ENCODE peak calls at places on chromosomes 3 and 15, in eight cellular contexts. T, B, E, F, J, H, O and Y are unnamed samples.

GRCh38 chr3:143484851-143485512 is 363.3 kb downstream of the SLC9A9 start:
- DNase-seq in T (peak; percentile 29), B (no peak), E (no peak), F (no peak), J (no peak), H (no peak), O (no peak), Y (no peak)

GRCh38 chr3:176964656-176965055 is 232.6 kb downstream of the TBL1XR1 start:
- DNase-seq in T (no peak), B (no peak), E (no peak), F (no peak), J (no peak), H (no peak), O (no peak), Y (no peak)

GRCh38 chr3:75012791-75013190 is 398.3 kb upstream of the CNTN3 start:
- DNase-seq in T (no peak), B (no peak), E (no peak), F (no peak), J (no peak), H (no peak), O (no peak), Y (no peak)

GRCh38 chr15:97692317-97693015 is 268.0 kb upstream of the ARRDC4 start:
- DNase-seq in T (no peak), B (peak; percentile 39), E (peak; percentile 31), F (no peak), J (no peak), H (peak; percentile 4), O (no peak), Y (no peak)

GRCh38 chr15:74374648-74375302 is 7.3 kb upstream of the CYP11A1 start:
- DNase-seq in T (no peak), B (no peak), E (no peak), F (no peak), J (no peak), H (no peak), O (no peak), Y (no peak)

GRCh38 chr15:66653852-66654251 is 48.2 kb upstream of the SMAD6 start:
- DNase-seq in T (no peak), B (no peak), E (no peak), F (no peak), J (no peak), H (no peak), O (no peak), Y (no peak)

GRCh38 chr15:63042879-63043340 is 363 bp downstream of the TPM1 start:
- DNase-seq in T (no peak), B (no peak), E (peak; percentile 29), F (no peak), J (no peak), H (no peak), O (no peak), Y (no peak)

GRCh38 chr15:97652041-97652440 is 308.5 kb upstream of the ARRDC4 start:
- DNase-seq in T (no peak), B (peak; percentile 88), E (no peak), F (no peak), J (no peak), H (no peak), O (no peak), Y (no peak)

GRCh38 chr3:122558605-122559004 is 5.5 kb downstream of the PARP9 start:
- DNase-seq in T (no peak), B (no peak), E (no peak), F (no peak), J (no peak), H (no peak), O (no peak), Y (no peak)